ENCODE peak calls at places on chromosomes 2 and 18, in seven cellular contexts. J is HCT116, U is K562, T is GM12878, Y is HepG2, H is H1, D is SK-N-SH. C is an unnamed sample.

GRCh38 chr18:10231220-10231619 is 223.2 kb upstream of the APCDD1 start:
- DNase-seq in U (no peak), T (no peak), H (no peak), D (no peak), J (no peak), Y (no peak), C (no peak)

GRCh38 chr2:133734699-133735098 is 166.4 kb upstream of the NCKAP5 start:
- DNase-seq in T (no peak), H (no peak), U (no peak), D (no peak), J (no peak), Y (no peak), C (peak; percentile 56)

GRCh38 chr2:39146630-39147029 is 25.8 kb upstream of the SOS1 start:
- DNase-seq in Y (no peak), T (no peak), H (no peak), U (no peak), D (no peak), J (no peak), C (no peak)

GRCh38 chr2:158507141-158507540 is 50.4 kb downstream of the PKP4 start:
- DNase-seq in D (no peak), J (no peak), H (no peak), Y (no peak), U (no peak), T (no peak), C (peak; percentile 66)

GRCh38 chr2:226644342-226644957 is 155.2 kb downstream of the IRS1 start:
- DNase-seq in J (no peak), D (no peak), Y (no peak), H (no peak), T (no peak), U (no peak), C (no peak)

GRCh38 chr2:129074526-129074925 is 755.9 kb upstream of the HS6ST1 start:
- DNase-seq in D (no peak), H (no peak), U (no peak), T (no peak), Y (no peak), J (no peak), C (no peak)

GRCh38 chr2:217622205-217622621 is 380.6 kb downstream of the TNS1 start:
- DNase-seq in H (no peak), T (no peak), D (peak; percentile 47), Y (peak; percentile 85), J (no peak), U (no peak), C (no peak)

GRCh38 chr2:179435021-179435420 is 170.4 kb upstream of the SESTD1 start:
- DNase-seq in T (no peak), U (no peak), H (no peak), Y (no peak), D (no peak), J (no peak), C (no peak)

GRCh38 chr2:200863655-200864205 is 728 bp downstream of the CLK1 start:
- DNase-seq in J (no peak), T (no peak), D (no peak), U (no peak), Y (no peak), H (no peak), C (no peak)

GRCh38 chr2:157312866-157313486 is 12.6 kb downstream of the ERMN start:
- DNase-seq in Y (no peak), H (no peak), J (no peak), T (no peak), U (no peak), D (no peak), C (no peak)

GRCh38 chr2:108612153-108612513 is 77.9 kb downstream of the LIMS1 start:
- DNase-seq in Y (no peak), H (no peak), D (no peak), J (no peak), T (peak; percentile 97), U (peak; percentile 46), C (no peak)

GRCh38 chr2:231926761-231927565 is 767 bp upstream of the NPPC start:
- DNase-seq in D (peak; percentile 49), J (no peak), H (peak; percentile 80), U (no peak), Y (no peak), T (no peak), C (peak; percentile 56)

GRCh38 chr2:59182249-59182648 is 941.1 kb upstream of the FANCL start:
- DNase-seq in D (peak; percentile 52), H (peak; percentile 57), T (no peak), J (no peak), Y (peak; percentile 22), U (peak; percentile 54), C (peak; percentile 6)

GRCh38 chr2:218744615-218745014 is 34.0 kb downstream of the TTLL4 start:
- DNase-seq in H (no peak), D (no peak), U (no peak), J (no peak), Y (no peak), T (no peak), C (no peak)

GRCh38 chr2:20052229-20052871 is 922 bp upstream of the LAPTM4A start:
- DNase-seq in U (no peak), D (no peak), J (no peak), Y (peak; percentile 66), T (no peak), H (no peak), C (peak; percentile 40)

GRCh38 chr2:18910843-18911242 is 321.5 kb upstream of the NT5C1B start:
- DNase-seq in U (no peak), D (no peak), J (peak; percentile 2), Y (no peak), T (no peak), H (no peak), C (no peak)

GRCh38 chr2:70443726-70444125 is 109.9 kb downstream of the TGFA start:
- DNase-seq in H (peak; percentile 37), U (no peak), J (no peak), D (no peak), T (no peak), Y (no peak), C (no peak)

GRCh38 chr2:71530246-71530986 is 77.1 kb downstream of the DYSF start:
- DNase-seq in T (no peak), H (peak; percentile 75), Y (peak; percentile 48), U (peak; percentile 80), D (peak; percentile 83), J (peak; percentile 31), C (peak; percentile 25)
- TF ChIP-seq JUND in T (no peak), H (no peak), Y (no peak), U (no peak), D (no peak), J (no peak), C (no peak)

DNA sequence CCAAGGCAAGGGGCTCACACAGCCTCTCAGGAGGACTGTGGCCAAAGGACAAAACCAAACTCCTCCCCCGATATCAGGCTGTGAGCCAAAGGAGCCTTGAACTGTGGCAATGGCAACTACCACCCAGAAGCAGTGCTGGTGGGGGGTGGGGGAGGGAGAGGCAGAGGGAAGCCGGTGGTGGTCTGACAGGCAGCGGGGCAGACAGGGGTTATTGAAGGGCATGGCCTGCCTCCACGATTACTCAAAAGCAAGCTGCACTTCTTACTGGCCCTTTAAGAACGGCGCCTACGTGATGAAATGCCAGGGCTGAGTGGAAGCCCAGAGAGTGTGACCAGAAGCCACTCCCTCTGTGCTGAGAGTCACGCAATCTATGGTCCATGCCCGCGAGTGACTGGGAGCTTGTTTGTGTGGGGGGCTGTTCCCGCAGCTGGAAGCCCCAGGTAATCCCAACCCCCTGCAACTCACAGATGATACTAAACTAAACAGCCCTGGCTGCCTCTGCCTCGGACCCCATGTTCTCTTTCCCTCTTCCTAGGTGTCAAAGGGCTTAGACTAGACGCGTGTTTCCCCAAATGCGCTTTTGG is 128.2 kb upstream of the CXCR4 start:
- DNase-seq in Y (peak; percentile 16), J (peak; percentile 53), D (peak; percentile 21), T (peak; percentile 60), U (no peak), H (peak; percentile 58), C (no peak)
- TF ChIP-seq JUND in Y (no peak), J (no peak), D (no peak), T (peak; percentile 33), U (no peak), H (no peak), C (no peak)

GRCh38 chr2:161625314-161625919 is 1.2 kb downstream of the SLC4A10 start:
- DNase-seq in T (no peak), D (no peak), Y (no peak), J (no peak), H (peak; percentile 75), U (no peak), C (no peak)
- TF ChIP-seq JUND in T (no peak), D (no peak), Y (no peak), J (no peak), H (no peak), U (no peak), C (no peak)

GRCh38 chr2:189798312-189799029 is 14.2 kb downstream of the PMS1 start:
- DNase-seq in J (peak; percentile 12), D (peak; percentile 21), U (no peak), Y (peak; percentile 24), T (peak; percentile 25), H (no peak), C (peak; percentile 38)
- TF ChIP-seq JUND in J (no peak), D (no peak), U (no peak), Y (no peak), T (no peak), H (no peak), C (no peak)

C was measured in T47D.